ENCODE peak calls at places on chromosomes 2 and 18, in six cellular contexts. U is IMR-90, J is mesenchymal stem cell, G is mesendoderm, N is H1, E is neuronal stem cell. H is an unnamed sample.

GRCh38 chr2:159737292-159737916 is 25.1 kb downstream of the MARCHF7 start:
- DNase-seq in U (no peak), G (no peak), N (no peak), E (no peak), J (peak; percentile 16), H (no peak)

GRCh38 chr2:215718890-215719289 is 283.0 kb upstream of the FN1 start:
- DNase-seq in E (no peak), U (no peak), G (no peak), J (no peak), N (no peak), H (no peak)

GRCh38 chr2:75822336-75822735 is 111.6 kb upstream of the GCFC2 start:
- DNase-seq in G (no peak), N (no peak), U (no peak), J (no peak), E (no peak), H (no peak)

GRCh38 chr2:203498161-203498560 is 36.9 kb downstream of the RAPH1 start:
- DNase-seq in E (no peak), G (no peak), N (no peak), U (peak; percentile 89), J (peak; percentile 81), H (peak; percentile 52)

GRCh38 chr18:59148192-59148591 is 8.5 kb downstream of the SEC11C start:
- DNase-seq in U (no peak), N (no peak), G (no peak), J (no peak), E (no peak), H (no peak)

GRCh38 chr2:187424156-187424555 is 23.9 kb downstream of the CALCRL start:
- DNase-seq in N (no peak), G (peak; percentile 14), J (no peak), E (no peak), U (no peak), H (no peak)

GRCh38 chr18:69817335-69817935 is 130.2 kb downstream of the CD226 start:
- DNase-seq in G (peak; percentile 19), E (no peak), J (peak; percentile 94), N (no peak), U (peak; percentile 98), H (no peak)

GRCh38 chr2:144453039-144453336 is 66.9 kb downstream of the ZEB2 start:
- DNase-seq in U (peak; percentile 76), E (no peak), N (no peak), G (peak; percentile 45), J (peak; percentile 66), H (no peak)

GRCh38 chr2:191622374-191623320 is 55.3 kb upstream of the NABP1 start:
- DNase-seq in G (no peak), E (no peak), J (no peak), U (no peak), N (no peak), H (peak; percentile 97)
- H3K4me3 ChIP-seq in G (no peak overlapping the region), E (no peak overlapping the region), J (no peak overlapping the region), U (no peak overlapping the region), N (no peak overlapping the region), H (no peak overlapping the region)

DNA sequence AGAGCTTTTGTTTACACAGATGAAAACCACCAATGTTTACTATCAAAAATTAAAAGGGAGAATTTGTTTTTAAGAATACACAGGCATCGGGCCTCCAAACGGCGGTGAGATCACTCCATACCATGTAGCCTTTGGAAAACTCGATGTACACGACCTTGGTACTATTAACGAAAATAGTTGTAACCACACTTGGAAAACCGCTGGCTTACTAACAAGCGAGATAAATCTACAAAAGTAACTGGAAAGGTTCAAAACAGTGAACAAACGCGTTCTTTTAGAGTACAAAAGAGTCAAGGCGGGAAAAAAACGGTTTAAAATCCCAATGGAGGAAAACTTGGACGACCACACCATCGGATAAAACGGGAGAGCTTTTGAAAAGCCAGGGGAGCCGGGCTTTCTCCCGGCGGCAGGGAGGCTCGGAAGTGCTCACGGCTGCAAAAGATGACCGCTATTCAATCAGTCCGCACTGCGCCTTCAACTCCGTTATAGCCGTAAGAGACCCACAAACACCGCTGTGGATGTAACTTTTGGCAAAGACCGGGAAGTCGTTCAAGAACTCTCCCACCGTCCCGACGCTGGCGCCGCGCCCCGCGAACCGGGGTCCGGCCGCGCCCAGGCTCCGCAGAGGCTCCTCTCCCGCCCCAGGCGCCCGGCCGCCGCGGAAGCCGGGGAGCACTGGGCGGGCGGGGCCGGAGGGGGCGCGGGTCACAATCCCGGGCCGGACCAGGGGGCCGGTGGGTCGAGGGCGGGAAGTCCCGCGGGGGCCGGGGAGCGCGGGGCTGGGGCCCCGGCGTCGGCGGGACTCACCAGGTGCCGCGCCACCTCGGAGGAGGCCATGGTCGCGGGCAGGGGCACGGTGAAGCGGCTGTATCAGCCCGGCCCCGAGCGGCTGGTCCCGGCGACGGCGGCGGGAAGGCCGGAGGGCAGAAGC is 510 bp downstream of the SEPTIN10 start:
- DNase-seq in G (peak; percentile 71), N (no peak), E (no peak), J (peak; percentile 67), U (peak; percentile 61), H (peak; percentile 43)
- H3K23ac ChIP-seq in G (peak overlapping the region; percentile 86), N (no peak overlapping the region), E (peak overlapping the region; percentile 80), J (peak overlapping the region; percentile 89), U (peak overlapping the region; percentile 95), H (no peak overlapping the region)

DNA sequence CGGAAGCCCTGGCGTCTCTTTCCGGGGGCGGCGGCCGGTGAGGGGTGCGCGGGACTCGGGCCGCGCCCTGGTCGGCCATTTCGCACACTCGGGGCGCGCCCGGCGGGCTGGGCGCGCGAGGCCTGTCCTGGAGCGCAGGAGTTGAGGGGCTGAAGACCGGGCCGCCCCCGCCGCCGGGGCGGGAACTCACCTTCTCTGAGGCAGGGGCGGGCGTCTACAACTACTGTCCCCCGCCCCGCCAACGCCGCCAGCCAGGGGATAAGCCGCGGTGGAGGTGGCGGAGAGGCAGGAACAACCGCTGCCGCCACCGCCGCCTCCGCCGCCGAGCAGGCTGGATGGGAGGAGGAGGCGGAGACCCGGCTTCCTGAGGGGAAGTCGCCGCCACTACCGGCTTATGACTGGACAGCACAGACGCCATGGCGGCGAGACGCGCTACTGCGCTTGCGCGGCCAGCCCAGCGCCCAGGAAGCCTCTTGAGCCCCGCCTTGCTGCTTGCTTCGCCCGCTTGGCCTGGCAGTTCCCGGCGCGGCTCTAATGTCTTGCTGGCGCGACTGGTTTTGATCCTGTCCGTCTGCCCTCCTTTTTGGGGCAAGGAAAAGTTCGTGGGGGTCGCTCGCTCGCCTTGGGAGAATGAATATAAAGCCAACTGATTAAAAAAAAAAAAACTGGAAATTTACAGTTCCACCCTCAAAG is at the start of gene KRCC1:
- DNase-seq in J (peak; percentile 95), U (peak; percentile 95), E (peak; percentile 93), N (peak; percentile 93), G (peak; percentile 97), H (peak; percentile 99)
- H3K4ac ChIP-seq in J (peak within 1 kb of the TSS; percentile 90), U (peak within 1 kb of the TSS; percentile 95), E (peak within 1 kb of the TSS; percentile 68), N (no peak within 1 kb of the TSS), G (peak within 1 kb of the TSS; percentile 96), H (peak within 1 kb of the TSS; percentile 98)

DNA sequence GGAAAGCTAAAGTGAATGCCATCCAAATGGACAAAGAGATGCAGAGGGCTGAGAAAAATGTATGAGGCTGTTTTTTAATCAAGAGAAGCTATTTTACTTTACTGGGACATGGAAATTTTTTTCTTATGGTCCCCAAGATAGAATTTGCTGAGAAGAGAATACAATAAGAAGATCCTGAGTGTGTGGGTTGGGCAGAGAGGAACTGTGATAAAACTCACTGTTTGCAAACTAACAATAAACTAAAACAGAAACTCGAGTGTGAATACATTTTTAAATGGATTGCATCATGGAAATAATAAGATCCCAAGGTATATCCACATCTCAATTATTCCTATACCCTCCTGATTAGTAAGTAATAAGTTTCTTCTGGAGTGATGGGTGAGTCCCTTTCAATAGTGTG is 4.4 kb downstream of the NEB start:
- DNase-seq in N (no peak), E (no peak), U (no peak), J (no peak), G (no peak), H (no peak)
- H3K4me3 ChIP-seq in N (no peak overlapping the region), E (no peak overlapping the region), U (no peak overlapping the region), J (no peak overlapping the region), G (no peak overlapping the region), H (no peak overlapping the region)

GRCh38 chr2:32043561-32043960 is 4.0 kb upstream of the DPY30 start:
- DNase-seq in J (no peak), N (no peak), U (no peak), G (no peak), E (no peak), H (no peak)

DNA sequence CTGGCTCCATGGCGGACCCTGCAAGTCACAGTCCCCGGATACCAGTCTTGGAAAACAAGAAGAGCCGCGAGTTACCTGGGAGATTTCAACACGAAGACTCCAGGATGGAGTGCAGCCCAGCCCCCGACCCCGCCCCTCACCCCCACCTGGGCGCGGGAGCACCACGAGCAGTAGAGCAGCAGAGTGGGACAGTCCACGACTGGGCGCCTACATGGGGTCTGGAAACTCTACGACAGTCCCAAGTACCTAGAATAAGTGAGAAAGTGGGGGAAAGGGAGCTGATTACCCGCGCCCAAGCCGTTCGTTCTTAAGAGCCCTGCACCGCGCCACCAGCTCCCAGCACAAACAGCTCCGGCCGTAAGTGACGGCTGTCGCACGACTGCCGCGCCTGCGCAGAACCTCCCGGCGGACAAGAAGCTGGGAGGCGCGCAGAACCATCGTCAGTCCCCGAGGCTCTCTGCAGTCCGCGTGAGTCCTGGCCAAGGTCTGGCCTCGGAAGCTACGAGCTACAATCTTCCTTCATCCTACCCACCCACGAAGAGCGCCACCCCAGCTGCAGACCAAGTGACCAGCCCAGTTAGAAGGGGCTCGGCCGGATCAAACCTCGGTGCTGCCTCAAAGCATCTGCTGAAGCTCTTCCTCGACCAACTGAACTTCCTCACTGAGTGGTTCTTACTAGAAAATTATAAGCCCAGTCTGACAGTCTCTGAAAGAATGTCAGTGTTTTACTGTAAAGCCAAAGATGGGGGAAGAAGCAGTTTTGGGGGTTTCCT is at the start of gene DPY30:
- DNase-seq in N (peak; percentile 94), E (peak; percentile 91), U (peak; percentile 92), J (peak; percentile 94), G (peak; percentile 97), H (peak; percentile 97)
- H3K23ac ChIP-seq in N (no peak within 1 kb of the TSS), E (peak within 1 kb of the TSS; percentile 62), U (peak within 1 kb of the TSS; percentile 65), J (no peak within 1 kb of the TSS), G (no peak within 1 kb of the TSS), H (no peak within 1 kb of the TSS)

H was measured in trophoblast cell.